ENCODE peak calls at places on chromosomes 2 and 18, in five cellular contexts. C is spleen; S is choroid plexus epithelial cell; W is CD8-positive, alpha-beta memory T cell; Z is SK-MEL-5. T is an unnamed sample.
A peak's percentile ranks its signal among the peaks of the same experiment; 100 is the strongest.

GRCh38 chr2:28327963-28328922 is 64.4 kb upstream of the FOSL2 start:
- DNase-seq in Z (peak; percentile 28), S (no peak), W (no peak), C (no peak), T (no peak)

GRCh38 chr18:908631-909621 is 4.3 kb downstream of the ADCYAP1 start:
- DNase-seq in Z (no peak), C (no peak), W (no peak), S (no peak), T (no peak)

GRCh38 chr18:2917255-2918047 is 70.6 kb downstream of the EMILIN2 start:
- DNase-seq in C (no peak), Z (no peak), W (no peak), S (no peak), T (no peak)

GRCh38 chr2:2057125-2057721 is 273.9 kb downstream of the MYT1L start:
- DNase-seq in S (peak; percentile 85), Z (peak; percentile 56), C (peak; percentile 83), W (peak; percentile 62), T (peak; percentile 90)

GRCh38 chr18:52694804-52695203 is 354.8 kb downstream of the DCC start:
- DNase-seq in W (no peak), S (peak; percentile 24), Z (peak; percentile 47), C (no peak), T (no peak)

GRCh38 chr2:148614332-148615049 is 30.1 kb upstream of the EPC2 start:
- DNase-seq in W (no peak), C (no peak), S (peak; percentile 64), Z (peak; percentile 56), T (no peak)

GRCh38 chr2:179265082-179265575 is 497 bp upstream of the SESTD1 start:
- DNase-seq in W (no peak), Z (no peak), S (peak; percentile 55), C (no peak), T (no peak)

GRCh38 chr2:74491671-74492544 is 7.5 kb downstream of the LBX2 start:
- DNase-seq in W (no peak), C (peak; percentile 56), S (no peak), Z (no peak), T (peak; percentile 44)

GRCh38 chr18:77366725-77367641 is 117.3 kb downstream of the GALR1 start:
- DNase-seq in S (peak; percentile 87), W (no peak), Z (peak; percentile 34), C (no peak), T (no peak)

GRCh38 chr18:11663630-11664029 is 25.4 kb upstream of the GNAL start:
- DNase-seq in C (no peak), W (no peak), Z (no peak), S (no peak), T (no peak)

GRCh38 chr18:36402765-36403396 is 105.4 kb downstream of the FHOD3 start:
- DNase-seq in S (no peak), C (no peak), Z (peak; percentile 2), W (no peak), T (no peak)

GRCh38 chr18:46953195-46953594 is 35.8 kb downstream of the KATNAL2 start:
- DNase-seq in S (no peak), W (no peak), Z (no peak), C (no peak), T (no peak)

GRCh38 chr2:124046332-124046731 is 21.2 kb downstream of the CNTNAP5 start:
- DNase-seq in Z (no peak), S (no peak), C (no peak), W (no peak), T (no peak)

GRCh38 chr2:234329202-234329930 is 167.5 kb downstream of the ARL4C start:
- DNase-seq in S (no peak), C (no peak), Z (no peak), W (no peak), T (no peak)

GRCh38 chr18:79486356-79487197 is 90.8 kb downstream of the NFATC1 start:
- DNase-seq in C (peak; percentile 79), W (peak; percentile 40), S (no peak), Z (no peak), T (peak; percentile 58)

GRCh38 chr2:34261701-34262100 is 662.6 kb upstream of the FAM98A start:
- DNase-seq in W (no peak), C (no peak), Z (peak; percentile 24), S (no peak), T (no peak)

GRCh38 chr2:241286348-241287090 is 29.0 kb downstream of the HDLBP start:
- DNase-seq in S (peak; percentile 35), Z (no peak), C (no peak), W (no peak), T (no peak)

GRCh38 chr2:18741888-18742287 is 152.5 kb upstream of the NT5C1B start:
- DNase-seq in S (no peak), W (no peak), C (peak; percentile 41), Z (no peak), T (no peak)

GRCh38 chr18:27057459-27058302 is 127.4 kb downstream of the CHST9 start:
- DNase-seq in C (no peak), Z (no peak), S (peak; percentile 0), W (no peak), T (no peak)

GRCh38 chr2:157839162-157839801 is 36.8 kb downstream of the ACVR1 start:
- DNase-seq in C (no peak), S (peak; percentile 81), Z (no peak), W (no peak), T (no peak)

GRCh38 chr2:202337133-202337532 is 39.0 kb upstream of the BMPR2 start:
- DNase-seq in C (no peak), S (peak; percentile 16), W (no peak), Z (no peak), T (no peak)

GRCh38 chr18:7926526-7926925 is 359.4 kb downstream of the PTPRM start:
- DNase-seq in W (no peak), C (no peak), Z (peak; percentile 42), S (peak; percentile 43), T (no peak)

GRCh38 chr2:234218261-234219180 is 168.0 kb downstream of the SPP2 start:
- DNase-seq in S (no peak), C (no peak), Z (no peak), W (no peak), T (no peak)

GRCh38 chr2:200810252-200810650 is 1.5 kb upstream of the BZW1 start:
- DNase-seq in Z (no peak), C (no peak), W (no peak), S (peak; percentile 75), T (no peak)

GRCh38 chr2:82043867-82044266 is 1739.3 kb upstream of the LRRTM1 start:
- DNase-seq in S (no peak), Z (no peak), C (no peak), W (no peak), T (no peak)

GRCh38 chr18:55384551-55385275 is 203.3 kb downstream of the TCF4 start:
- DNase-seq in Z (peak; percentile 64), C (no peak), W (no peak), S (peak; percentile 74), T (no peak)